ENCODE peak calls at places on chromosome X, in seven cellular contexts. T is A549, P is pancreas, J is suprapubic skin, G is GM23248, W is HepG2, B is cardiac muscle cell. E is an unnamed sample. For H3K4me1, the result is how much of the 10 kb centered on the place peaks cover.

GRCh38 chrX:16826207-16826606 is 39.9 kb downstream of the TXLNG start:
- DNase-seq in T (peak), P (no peak), J (no peak), G (peak), W (peak), B (peak), E (peak)

GRCh38 chrX:2430265-2430825 is 70.4 kb downstream of the DHRSX start:
- DNase-seq in T (no peak), P (no peak), J (no peak), G (no peak), W (no peak), B (no peak), E (no peak)

GRCh38 chrX:11591712-11592351 is 73.9 kb downstream of the ARHGAP6 start:
- DNase-seq in T (no peak), P (no peak), J (no peak), G (no peak), W (no peak), B (no peak), E (no peak)

GRCh38 chrX:150767045-150767395 is 73.8 kb downstream of the MTMR1 start:
- DNase-seq in T (no peak), P (peak), J (no peak), G (peak), W (no peak), B (peak), E (peak)

GRCh38 chrX:132591719-132592275 is 103.0 kb upstream of the MBNL3 start:
- DNase-seq in T (no peak), P (no peak), J (no peak), G (no peak), W (no peak), B (no peak), E (no peak)

GRCh38 chrX:80174925-80175574 is 160.5 kb downstream of the TBX22 start:
- DNase-seq in T (no peak), P (peak), J (no peak), G (no peak), W (no peak), B (peak), E (no peak)

GRCh38 chrX:109774706-109775105 is 41.6 kb upstream of the ACSL4 start:
- DNase-seq in T (peak), P (no peak), J (no peak), G (peak), W (peak), B (peak), E (no peak)

GRCh38 chrX:47194388-47194787 is 759 bp downstream of the UBA1 start:
- DNase-seq in T (no peak), P (no peak), J (no peak), G (no peak), W (no peak), B (no peak), E (no peak)

GRCh38 chrX:18885317-18886004 is 98.5 kb downstream of the PHKA2 start:
- DNase-seq in T (no peak), P (no peak), J (no peak), G (peak), W (no peak), B (peak), E (no peak)

GRCh38 chrX:71941771-71942170 is 31.1 kb downstream of the NHSL2 start:
- DNase-seq in T (no peak), P (no peak), J (no peak), G (peak), W (no peak), B (peak), E (no peak)

GRCh38 chrX:69501433-69501832 is 2.7 kb upstream of the NALF2 start:
- DNase-seq in T (peak), P (peak), J (no peak), G (no peak), W (peak), B (peak), E (peak)

GRCh38 chrX:42028113-42028512 is 104.8 kb upstream of the CASK start:
- DNase-seq in T (peak), P (peak), J (no peak), G (no peak), W (peak), B (no peak), E (peak)

GRCh38 chrX:3094261-3094660 is 53.0 kb downstream of the ARSF start:
- DNase-seq in T (peak), P (no peak), J (no peak), G (no peak), W (no peak), B (peak), E (peak)

GRCh38 chrX:46837543-46838481 is 969 bp downstream of the RP2 start:
- DNase-seq in T (no peak), P (no peak), J (no peak), G (peak), W (peak), B (no peak), E (peak)

GRCh38 chrX:145405012-145405411 is 157.7 kb downstream of the SPANXN1 start:
- DNase-seq in T (peak), P (peak), J (no peak), G (peak), W (peak), B (peak), E (peak)

GRCh38 chrX:34559325-34559724 is 97.8 kb downstream of the TMEM47 start:
- DNase-seq in T (peak), P (no peak), J (no peak), G (no peak), W (no peak), B (peak), E (no peak)

GRCh38 chrX:18676050-18676449 is 4.1 kb upstream of the RS1 start:
- DNase-seq in T (no peak), P (no peak), J (no peak), G (no peak), W (no peak), B (no peak), E (no peak)

GRCh38 chrX:154545673-154546274 is 872 bp downstream of the G6PD start:
- DNase-seq in T (peak), P (peak), J (no peak), G (no peak), W (no peak), B (no peak), E (no peak)
- H3K4me1 ChIP-seq in T (half or more), P (under half), J (under half), G (under half), W (under half), B (under half), E (under half)

GRCh38 chrX:8726031-8726652 is 5.8 kb downstream of the ANOS1 start:
- DNase-seq in T (no peak), P (no peak), J (no peak), G (peak), W (no peak), B (no peak), E (no peak)

GRCh38 chrX:8728932-8729331 is 3.0 kb downstream of the ANOS1 start:
- DNase-seq in T (no peak), P (no peak), J (no peak), G (no peak), W (no peak), B (no peak), E (no peak)

GRCh38 chrX:8731579-8732395 is at the start of gene ANOS1:
- DNase-seq in T (peak), P (peak), J (no peak), G (peak), W (no peak), B (peak), E (no peak)

GRCh38 chrX:8730812-8731578 is 942 bp downstream of the ANOS1 start:
- DNase-seq in T (no peak), P (no peak), J (no peak), G (no peak), W (no peak), B (no peak), E (no peak)
- H3K4me3 ChIP-seq in T (peak), P (no peak), J (peak), G (peak), W (no peak), B (peak), E (no peak)

GRCh38 chrX:40885984-40886383 is 150.6 kb upstream of the MED14 start:
- DNase-seq in T (no peak), P (no peak), J (no peak), G (no peak), W (no peak), B (no peak), E (peak)
- H3K4me1 ChIP-seq in T (under half), P (under half), J (under half), G (under half), W (under half), B (under half), E (under half)

GRCh38 chrX:40237745-40238178 is 140.0 kb upstream of the BCOR start:
- DNase-seq in T (no peak), P (no peak), J (no peak), G (no peak), W (no peak), B (no peak), E (no peak)
- H3K4me3 ChIP-seq in T (no peak), P (no peak), J (no peak), G (no peak), W (no peak), B (no peak), E (no peak)

DNA sequence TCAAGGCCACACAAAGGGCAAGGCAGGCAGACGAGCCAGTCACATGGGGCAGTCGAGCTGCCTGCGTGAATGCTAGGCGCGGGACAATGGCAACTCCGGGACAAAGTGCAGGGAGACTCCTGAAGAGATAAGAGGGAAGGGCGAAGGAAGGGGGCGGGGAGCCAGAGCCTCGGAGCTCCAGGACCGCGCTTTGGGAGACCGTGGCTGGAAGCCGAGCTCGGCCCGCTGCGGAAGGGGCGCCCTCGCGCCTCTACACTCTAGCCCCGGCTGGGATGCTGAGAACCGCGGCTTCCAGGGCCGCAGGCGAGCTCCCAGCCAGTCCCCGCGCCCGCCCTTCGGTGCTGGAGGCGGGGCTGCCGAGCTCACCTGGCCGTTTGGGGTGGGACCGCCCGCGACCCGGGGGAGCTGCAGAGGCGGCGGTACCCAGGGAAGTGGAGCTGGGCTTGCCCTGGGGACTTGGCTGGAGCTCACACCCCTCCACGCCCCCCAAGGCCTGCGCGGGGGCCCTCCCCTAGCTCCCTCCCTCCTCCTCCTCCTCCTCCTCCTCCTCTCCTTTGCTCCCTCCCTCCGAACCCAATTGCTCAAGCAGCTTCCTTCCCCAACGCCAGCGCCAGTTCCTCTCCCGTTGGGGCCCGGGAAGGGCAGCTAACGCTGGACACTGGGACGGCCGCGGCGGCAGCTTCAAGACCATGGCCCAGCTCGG is at the start of gene SOWAHD:
- DNase-seq in T (peak), P (peak), J (no peak), G (peak), W (peak), B (no peak), E (peak)
- H3K4me1 ChIP-seq in T (under half), P (under half), J (under half), G (under half), W (under half), B (under half), E (under half)

GRCh38 chrX:119235872-119236598 is at the start of gene PGRMC1:
- DNase-seq in T (peak), P (peak), J (peak), G (peak), W (peak), B (peak), E (peak)
- H3K4me3 ChIP-seq in T (peak), P (peak), J (peak), G (peak), W (peak), B (peak), E (peak)

GRCh38 chrX:40176256-40176978 is 78.7 kb upstream of the BCOR start:
- DNase-seq in T (peak), P (peak), J (peak), G (peak), W (peak), B (peak), E (peak)
- H3K4me1 ChIP-seq in T (under half), P (under half), J (under half), G (under half), W (under half), B (under half), E (under half)

GRCh38 chrX:25130619-25131018 is 114.9 kb upstream of the ARX start:
- DNase-seq in T (no peak), P (no peak), J (no peak), G (no peak), W (no peak), B (no peak), E (no peak)

GRCh38 chrX:25131055-25131454 is 115.3 kb upstream of the ARX start:
- DNase-seq in T (peak), P (no peak), J (no peak), G (peak), W (no peak), B (no peak), E (no peak)

GRCh38 chrX:25124391-25124790 is 108.6 kb upstream of the ARX start:
- DNase-seq in T (no peak), P (no peak), J (no peak), G (no peak), W (no peak), B (no peak), E (no peak)

DNA sequence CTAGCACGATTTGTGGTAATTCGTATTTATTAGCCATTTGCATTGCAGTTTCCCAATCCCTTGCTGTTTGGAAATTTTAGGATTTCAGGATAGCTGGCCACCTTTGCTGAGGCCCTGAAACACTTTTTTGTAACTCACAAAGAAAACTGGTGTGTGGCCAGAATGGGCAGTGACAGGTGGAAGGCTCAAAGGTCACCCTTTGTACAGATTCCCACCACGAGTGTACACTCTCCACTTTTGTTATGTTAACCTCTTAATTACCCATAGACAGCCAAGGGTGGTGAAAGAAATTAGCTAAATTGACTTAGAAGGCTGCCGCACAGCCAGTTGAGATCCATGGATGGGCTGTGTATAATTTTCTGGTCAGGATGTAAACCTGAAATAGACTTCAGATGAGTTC is 109.7 kb upstream of the ARX start:
- DNase-seq in T (no peak), P (no peak), J (no peak), G (no peak), W (peak), B (no peak), E (no peak)
- H3K4me3 ChIP-seq in T (no peak), P (no peak), J (no peak), G (no peak), W (no peak), B (no peak), E (no peak)

GRCh38 chrX:40150503-40150902 is 52.7 kb upstream of the BCOR start:
- DNase-seq in T (no peak), P (no peak), J (no peak), G (no peak), W (no peak), B (no peak), E (no peak)
- H3K4me1 ChIP-seq in T (under half), P (under half), J (half or more), G (under half), W (under half), B (under half), E (under half)

E was measured in small intestine.